ENCODE peak calls at places on chromosome 15, in nine cellular contexts. G, N, F, E, V, W, T, O and M are unnamed samples.

GRCh38 chr15:75036269-75036668 is 12.9 kb downstream of the PPCDC start:
- DNase-seq in W (no peak), T (peak), V (no peak), N (no peak), E (peak), G (no peak), F (peak), O (no peak), M (no peak)

GRCh38 chr15:64009241-64009640 is 37.0 kb downstream of the DAPK2 start:
- DNase-seq in G (no peak), O (no peak), W (no peak), N (no peak), T (no peak), E (peak), V (no peak), F (no peak), M (no peak)

GRCh38 chr15:64536244-64536836 is 76.0 kb downstream of the ZNF609 start:
- DNase-seq in G (no peak), T (peak), N (peak), W (peak), F (peak), E (peak), V (no peak), O (no peak), M (no peak)

GRCh38 chr15:66036859-66037258 is 167.6 kb downstream of the RAB11A start:
- DNase-seq in N (no peak), E (no peak), O (no peak), V (no peak), G (peak), T (no peak), W (no peak), F (no peak), M (no peak)

GRCh38 chr15:38220874-38221273 is 31.8 kb upstream of the SPRED1 start:
- DNase-seq in G (no peak), F (no peak), T (no peak), V (no peak), E (no peak), N (no peak), O (no peak), W (no peak), M (no peak)

GRCh38 chr15:77791994-77792393 is 159.3 kb upstream of the LINGO1 start:
- DNase-seq in E (no peak), O (no peak), G (no peak), F (no peak), W (no peak), V (no peak), T (no peak), N (no peak), M (no peak)

GRCh38 chr15:70627734-70628541 is 135.4 kb downstream of the UACA start:
- DNase-seq in V (no peak), E (no peak), F (peak), W (peak), N (no peak), O (no peak), T (no peak), G (no peak), M (no peak)

GRCh38 chr15:89129123-89129815 is 41.0 kb downstream of the ABHD2 start:
- DNase-seq in G (no peak), F (peak), V (peak), W (no peak), N (peak), T (no peak), O (no peak), E (no peak), M (peak)

GRCh38 chr15:98801234-98801561 is 152.9 kb downstream of the IGF1R start:
- DNase-seq in E (no peak), T (no peak), F (no peak), V (no peak), N (no peak), W (no peak), O (peak), G (no peak), M (no peak)

GRCh38 chr15:83991163-83991562 is 244.4 kb upstream of the GOLGA6L4 start:
- DNase-seq in F (no peak), G (no peak), V (no peak), T (no peak), E (no peak), N (no peak), O (no peak), W (no peak), M (no peak)

GRCh38 chr15:92391640-92392039 is 2.0 kb upstream of the ST8SIA2 start:
- DNase-seq in G (no peak), T (peak), N (no peak), W (no peak), V (no peak), E (peak), O (no peak), F (peak), M (no peak)

GRCh38 chr15:37134699-37135131 is 34.4 kb upstream of the MEIS2 start:
- DNase-seq in W (peak), F (peak), T (peak), O (no peak), V (no peak), G (peak), N (no peak), E (no peak), M (no peak)

GRCh38 chr15:33021806-33022389 is 172.6 kb downstream of the FMN1 start:
- DNase-seq in E (peak), W (peak), N (no peak), G (peak), F (peak), T (peak), V (no peak), O (peak), M (no peak)

GRCh38 chr15:67198157-67198754 is 56.2 kb downstream of the AAGAB start:
- DNase-seq in F (no peak), G (no peak), T (no peak), O (no peak), V (no peak), E (no peak), W (no peak), N (no peak), M (no peak)

GRCh38 chr15:82536409-82537350 is 3.6 kb downstream of the RPS17 start:
- DNase-seq in G (no peak), O (no peak), W (no peak), F (no peak), T (no peak), N (no peak), V (no peak), E (no peak), M (no peak)

GRCh38 chr15:25609371-25609770 is 170.5 kb upstream of the UBE3A start:
- DNase-seq in T (no peak), F (no peak), O (no peak), N (no peak), E (no peak), G (no peak), V (no peak), W (no peak), M (no peak)

GRCh38 chr15:79208179-79208578 is 74.3 kb upstream of the ANKRD34C start:
- DNase-seq in G (no peak), F (no peak), V (no peak), T (no peak), E (no peak), N (no peak), W (no peak), O (no peak), M (no peak)

GRCh38 chr15:60381148-60381788 is 16.5 kb downstream of the ANXA2 start:
- DNase-seq in V (no peak), F (peak), T (no peak), W (no peak), O (no peak), G (no peak), E (no peak), N (no peak), M (no peak)

GRCh38 chr15:98518823-98519561 is 129.3 kb upstream of the IGF1R start:
- DNase-seq in W (peak), V (no peak), G (peak), E (peak), O (peak), T (peak), F (peak), N (peak), M (no peak)

GRCh38 chr15:90483640-90484039 is 46.1 kb upstream of the CRTC3 start:
- DNase-seq in V (no peak), O (no peak), G (no peak), T (no peak), F (no peak), W (no peak), N (no peak), E (no peak), M (no peak)

GRCh38 chr15:64426845-64427465 is 33.4 kb upstream of the ZNF609 start:
- DNase-seq in G (no peak), O (no peak), T (peak), W (peak), F (peak), V (no peak), N (no peak), E (no peak), M (no peak)

GRCh38 chr15:56523521-56523920 is 58.6 kb upstream of the MNS1 start:
- DNase-seq in O (no peak), E (peak), N (no peak), T (no peak), F (peak), G (no peak), W (no peak), V (no peak), M (no peak)

GRCh38 chr15:68725736-68726135 is 95.0 kb downstream of the ANP32A start:
- DNase-seq in E (no peak), F (no peak), N (no peak), T (no peak), O (no peak), G (no peak), W (no peak), V (no peak), M (no peak)

GRCh38 chr15:67783303-67783702 is 42.0 kb upstream of the SKOR1 start:
- DNase-seq in G (no peak), N (peak), V (peak), O (no peak), F (no peak), T (no peak), E (no peak), W (no peak), M (peak)

GRCh38 chr15:85828869-85829268 is 34.1 kb upstream of the KLHL25 start:
- DNase-seq in O (no peak), T (no peak), E (no peak), N (no peak), W (no peak), V (no peak), G (peak), F (no peak), M (no peak)

GRCh38 chr15:38862104-38862503 is 297.5 kb upstream of the RASGRP1 start:
- DNase-seq in E (no peak), V (no peak), F (no peak), O (no peak), W (no peak), T (no peak), G (no peak), N (no peak), M (no peak)

GRCh38 chr15:82570721-82571519 is 30.7 kb upstream of the RPS17 start:
- DNase-seq in V (no peak), F (peak), W (no peak), O (no peak), N (no peak), E (no peak), T (no peak), G (peak), M (no peak)

GRCh38 chr15:95196176-95196915 is 965.0 kb downstream of the MCTP2 start:
- DNase-seq in N (no peak), F (no peak), E (peak), G (no peak), W (no peak), V (no peak), T (no peak), O (no peak), M (no peak)

GRCh38 chr15:57183041-57183440 is 193.3 kb upstream of the CGNL1 start:
- DNase-seq in W (no peak), V (no peak), F (no peak), T (no peak), N (no peak), E (no peak), G (no peak), O (no peak), M (no peak)